ENCODE peak calls at places on chromosome 14, in nine cellular contexts. J is lower lobe of right lung; R is ovary; Y is fibroblast of pulmonary artery; Z is psoas muscle; I is CD8-positive, alpha-beta T cell; C is upper lobe of right lung; L is cardiac muscle cell; M is tibial nerve. V is an unnamed sample.

GRCh38 chr14:53412819-53413664 is 259.9 kb upstream of the DDHD1 start:
- DNase-seq in R (no peak), L (peak; percentile 24), I (no peak), M (no peak), Z (no peak), C (no peak), Y (peak; percentile 23), J (no peak), V (no peak)

GRCh38 chr14:80266930-80267329 is 55.6 kb upstream of the DIO2 start:
- DNase-seq in J (no peak), M (no peak), C (no peak), Z (no peak), I (no peak), Y (no peak), R (no peak), L (no peak), V (no peak)

GRCh38 chr14:68784298-68784910 is 8.5 kb downstream of the ZFP36L1 start:
- DNase-seq in Z (no peak), Y (peak; percentile 49), R (peak; percentile 41), C (peak; percentile 70), I (no peak), J (no peak), M (no peak), L (no peak), V (peak; percentile 69)

GRCh38 chr14:92520102-92520651 is 6.6 kb downstream of the RIN3 start:
- DNase-seq in C (no peak), M (no peak), Y (no peak), I (no peak), J (no peak), L (no peak), R (no peak), Z (no peak), V (no peak)

GRCh38 chr14:103006106-103006505 is 51.2 kb downstream of the CDC42BPB start:
- DNase-seq in R (no peak), I (no peak), M (no peak), Y (no peak), L (no peak), Z (no peak), J (no peak), C (no peak), V (no peak)

GRCh38 chr14:96792003-96792402 is 5.2 kb upstream of the VRK1 start:
- DNase-seq in J (no peak), R (no peak), Z (no peak), C (no peak), M (no peak), Y (no peak), L (no peak), I (no peak), V (no peak)

GRCh38 chr14:42224053-42224888 is 617.6 kb downstream of the LRFN5 start:
- DNase-seq in J (no peak), I (no peak), R (peak; percentile 23), M (peak; percentile 53), Y (peak; percentile 79), L (peak; percentile 78), C (no peak), Z (peak; percentile 24), V (peak; percentile 68)

GRCh38 chr14:53957739-53958138 is 1.1 kb upstream of the BMP4 start:
- DNase-seq in M (no peak), R (no peak), L (no peak), J (no peak), C (no peak), I (no peak), Y (no peak), Z (no peak), V (peak; percentile 6)

GRCh38 chr14:53462931-53463778 is 310.0 kb upstream of the DDHD1 start:
- DNase-seq in J (peak; percentile 76), L (peak; percentile 96), C (peak; percentile 77), M (no peak), Z (no peak), I (no peak), Y (no peak), R (no peak), V (no peak)

GRCh38 chr14:68210729-68211299 is 391.2 kb downstream of the RAD51B start:
- DNase-seq in R (no peak), J (no peak), Y (peak; percentile 96), Z (no peak), L (peak; percentile 29), I (peak; percentile 12), M (no peak), C (no peak), V (peak; percentile 93)

GRCh38 chr14:80077262-80077661 is 134.0 kb downstream of the DIO2 start:
- DNase-seq in L (no peak), Z (no peak), M (no peak), C (no peak), J (no peak), Y (no peak), R (no peak), I (no peak), V (peak; percentile 58)

GRCh38 chr14:68444449-68445168 is 348.3 kb downstream of the ZFP36L1 start:
- DNase-seq in Y (peak; percentile 60), L (no peak), I (no peak), Z (peak; percentile 30), R (no peak), C (no peak), M (no peak), J (no peak), V (peak; percentile 83)

GRCh38 chr14:95353664-95354063 is 34.0 kb upstream of the CLMN start:
- DNase-seq in Y (no peak), L (no peak), R (no peak), I (no peak), M (no peak), Z (no peak), J (no peak), C (no peak), V (no peak)

GRCh38 chr14:74509587-74510210 is 16.1 kb downstream of the ISCA2 start:
- DNase-seq in Y (no peak), L (no peak), I (no peak), M (no peak), Z (no peak), J (peak; percentile 28), R (peak; percentile 12), C (peak; percentile 34), V (no peak)

GRCh38 chr14:95537298-95538089 is 2.6 kb downstream of the GLRX5 start:
- DNase-seq in M (no peak), L (no peak), I (no peak), J (no peak), C (no peak), Z (no peak), R (no peak), Y (no peak), V (no peak)

DNA sequence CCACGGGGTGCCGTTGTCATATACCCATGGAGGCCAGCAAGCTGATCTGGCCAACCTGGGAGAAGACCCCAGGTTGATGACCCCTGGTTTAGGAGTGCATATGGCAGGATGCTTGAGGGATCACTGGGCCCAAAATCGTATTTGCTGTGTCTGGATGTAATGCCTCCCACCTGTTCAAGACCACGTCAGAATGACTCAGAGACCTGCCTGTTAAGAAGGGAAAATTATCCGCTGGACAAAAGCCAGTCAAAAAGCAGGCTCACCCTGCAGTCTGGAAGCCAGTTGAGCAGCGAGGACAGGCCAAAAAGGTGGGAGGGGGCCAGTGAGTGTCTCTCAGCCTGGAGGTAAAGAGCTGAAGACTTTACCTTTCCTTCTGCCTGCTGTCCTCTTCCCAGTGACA is 449.2 kb downstream of the DPF3 start:
- DNase-seq in C (no peak), R (no peak), J (no peak), I (no peak), Z (no peak), Y (no peak), M (no peak), L (no peak), V (no peak)
- H3K4me3 ChIP-seq in C (no peak overlapping the region), R (no peak overlapping the region), J (no peak overlapping the region), I (no peak overlapping the region), Z (no peak overlapping the region), Y (no peak overlapping the region), M (no peak overlapping the region), L (no peak overlapping the region), V (no peak overlapping the region)

DNA sequence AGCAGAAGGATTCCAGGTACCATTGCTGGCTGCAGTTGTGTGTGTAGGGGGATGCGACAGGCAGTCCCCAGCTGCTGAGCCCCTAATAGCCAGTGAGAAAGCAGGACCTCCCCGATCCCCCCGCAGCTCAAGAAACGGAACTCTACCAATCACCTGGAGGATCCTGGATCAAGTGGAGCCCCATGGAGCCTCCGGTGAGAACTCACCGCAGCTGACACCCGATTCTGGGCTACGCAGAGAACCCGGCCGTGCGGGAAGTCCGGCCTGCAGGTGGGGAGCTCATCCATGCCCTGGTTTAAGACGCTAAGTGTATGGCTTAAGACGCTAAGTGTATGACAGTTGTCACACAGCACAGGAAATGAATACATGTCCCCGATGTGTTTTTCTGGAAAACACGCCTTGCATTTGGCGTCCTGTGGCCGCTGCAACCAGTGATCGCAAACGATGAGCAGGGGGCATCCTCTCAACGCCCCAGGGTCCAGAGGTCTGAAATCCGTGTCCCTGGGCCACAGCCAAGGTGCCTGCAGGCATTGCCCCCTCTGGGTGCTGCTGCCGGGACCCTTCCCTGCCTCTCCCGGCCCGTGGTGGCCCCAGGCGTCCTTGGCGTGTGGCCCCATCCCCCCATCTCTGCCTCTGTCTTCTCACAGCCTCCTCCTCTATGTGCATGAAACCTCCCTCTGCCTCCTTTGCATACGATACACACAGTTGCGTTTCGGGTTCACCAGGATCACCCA is 75.1 kb downstream of the KIF26A start:
- DNase-seq in J (peak; percentile 21), L (no peak), C (no peak), Y (no peak), Z (no peak), I (no peak), R (no peak), M (no peak), V (no peak)
- TF ChIP-seq CTCF in J (no peak), L (no peak), C (no peak), Y (no peak), Z (no peak), I (no peak), R (no peak), M (no peak), V (no peak)

DNA sequence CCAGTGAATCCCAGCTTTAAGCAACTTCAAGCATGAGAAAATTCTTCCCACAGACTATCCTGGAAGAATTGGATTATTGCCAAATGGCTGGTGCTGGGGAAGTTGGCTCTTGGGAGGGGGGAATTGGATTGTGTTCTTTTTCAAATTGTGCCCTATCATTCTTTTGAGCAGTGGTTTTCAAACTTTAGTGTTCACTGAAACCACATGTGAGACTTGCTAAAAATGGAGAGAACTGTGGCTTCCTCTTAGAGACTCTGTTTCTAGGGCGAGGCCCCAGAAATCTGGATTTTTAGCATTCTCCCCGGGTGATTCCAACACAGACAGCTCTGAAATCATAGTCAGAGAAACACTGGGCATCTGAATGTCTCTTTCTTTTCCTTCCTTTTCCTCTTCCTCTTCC is 14.3 kb upstream of the OTUB2 start:
- DNase-seq in C (no peak), M (no peak), I (peak; percentile 13), Y (no peak), Z (no peak), J (no peak), R (no peak), L (peak; percentile 52), V (peak; percentile 55)
- H3K4me3 ChIP-seq in C (no peak overlapping the region), M (no peak overlapping the region), I (no peak overlapping the region), Y (no peak overlapping the region), Z (no peak overlapping the region), J (no peak overlapping the region), R (no peak overlapping the region), L (no peak overlapping the region), V (no peak overlapping the region)

DNA sequence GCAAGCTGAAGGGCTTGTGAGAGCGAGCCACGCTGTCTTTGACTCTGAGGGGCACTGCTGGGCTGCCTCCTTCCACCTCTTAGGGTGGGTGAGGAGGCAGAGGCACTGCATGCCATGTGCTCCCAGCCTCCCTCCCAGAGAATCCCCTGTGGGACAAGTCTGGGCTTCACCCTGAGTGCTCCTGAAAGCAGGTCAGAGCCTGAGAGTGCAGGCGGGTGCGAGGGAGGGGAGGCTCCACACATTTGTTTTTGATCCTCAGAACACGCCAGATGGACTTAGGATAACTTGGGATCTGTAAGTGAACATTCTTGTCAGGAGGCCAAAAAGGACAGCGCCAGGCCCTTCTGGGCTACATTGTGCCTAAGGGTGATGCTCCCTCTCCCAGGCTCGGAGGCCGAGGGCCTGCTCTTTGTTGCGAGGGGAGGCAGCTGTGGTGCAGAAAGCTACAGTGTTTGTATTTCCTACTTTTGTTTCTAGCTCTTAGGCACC is 155.4 kb downstream of the TMX1 start:
- DNase-seq in R (peak; percentile 45), C (no peak), I (no peak), Y (peak; percentile 82), Z (peak; percentile 63), L (peak; percentile 13), M (peak; percentile 56), J (peak; percentile 47), V (peak; percentile 97)
- TF ChIP-seq CTCF in R (no peak), C (no peak), I (no peak), Y (no peak), Z (no peak), L (no peak), M (no peak), J (no peak), V (no peak)